ENCODE peak calls at places on chromosome 10, in eight cellular contexts. I, S, M, J, F, R, T and W are unnamed samples. For H3K36me3 and H3K27me3, the result is how much of the 10 kb centered on the place peaks cover.

GRCh38 chr10:113273151-113273876 is 279.5 kb upstream of the HABP2 start:
- DNase-seq in I (no peak), S (no peak), M (peak), J (peak), F (no peak), R (peak), T (no peak), W (no peak)

GRCh38 chr10:101018600-101019439 is 12.1 kb downstream of the PDZD7 start:
- DNase-seq in I (peak), S (peak), M (peak), J (peak), F (peak), R (peak), T (no peak), W (peak)

GRCh38 chr10:66215005-66215404 is 710.8 kb upstream of the LRRTM3 start:
- DNase-seq in I (no peak), S (peak), M (no peak), J (peak), F (no peak), R (no peak), T (no peak), W (peak)

GRCh38 chr10:89645742-89646172 is 715 bp upstream of the PANK1 start:
- DNase-seq in I (no peak), S (no peak), M (peak), J (no peak), F (no peak), R (no peak), T (no peak), W (no peak)

GRCh38 chr10:17166699-17167098 is 34.8 kb downstream of the TRDMT1 start:
- DNase-seq in I (no peak), S (no peak), M (no peak), J (no peak), F (no peak), R (no peak), T (no peak), W (no peak)

GRCh38 chr10:46528171-46528671 is 28.2 kb downstream of the GPRIN2 start:
- DNase-seq in I (no peak), S (no peak), M (no peak), J (no peak), F (no peak), R (no peak), T (no peak), W (no peak)

GRCh38 chr10:42754155-42755027 is 28.2 kb upstream of the BMS1 start:
- DNase-seq in I (no peak), S (no peak), M (peak), J (peak), F (peak), R (peak), T (no peak), W (peak)

GRCh38 chr10:101397140-101397539 is 43.2 kb downstream of the BTRC start:
- DNase-seq in I (no peak), S (no peak), M (no peak), J (peak), F (peak), R (no peak), T (no peak), W (peak)

GRCh38 chr10:70914316-70914864 is 26.0 kb upstream of the PCBD1 start:
- DNase-seq in I (no peak), S (no peak), M (no peak), J (no peak), F (no peak), R (no peak), T (no peak), W (no peak)

GRCh38 chr10:81961451-81962184 is 86.6 kb downstream of the NRG3 start:
- DNase-seq in I (no peak), S (no peak), M (no peak), J (no peak), F (no peak), R (no peak), T (no peak), W (no peak)

GRCh38 chr10:90650858-90651257 is 207.0 kb downstream of the HTR7 start:
- DNase-seq in I (no peak), S (no peak), M (no peak), J (no peak), F (no peak), R (no peak), T (no peak), W (no peak)

GRCh38 chr10:21502371-21502765 is 23.1 kb downstream of the SKIDA1 start:
- DNase-seq in I (no peak), S (no peak), M (no peak), J (no peak), F (no peak), R (no peak), T (no peak), W (no peak)

GRCh38 chr10:128624656-128625530 is 498.7 kb upstream of the MKI67 start:
- DNase-seq in I (peak), S (no peak), M (no peak), J (peak), F (no peak), R (no peak), T (peak), W (no peak)

GRCh38 chr10:13670311-13670710 is 83.5 kb downstream of the PRPF18 start:
- DNase-seq in I (no peak), S (no peak), M (no peak), J (no peak), F (no peak), R (no peak), T (no peak), W (no peak)

GRCh38 chr10:26737730-26738129 is 40.2 kb downstream of the PDSS1 start:
- DNase-seq in I (peak), S (no peak), M (no peak), J (peak), F (no peak), R (no peak), T (no peak), W (no peak)

GRCh38 chr10:50541317-50541716 is 82.4 kb downstream of the SGMS1 start:
- DNase-seq in I (no peak), S (no peak), M (no peak), J (no peak), F (no peak), R (no peak), T (peak), W (no peak)

GRCh38 chr10:22736134-22736533 is 21.8 kb upstream of the PIP4K2A start:
- DNase-seq in I (no peak), S (peak), M (no peak), J (peak), F (no peak), R (no peak), T (no peak), W (no peak)

GRCh38 chr10:78038105-78038504 is 4.4 kb downstream of the RPS24 start:
- DNase-seq in I (no peak), S (peak), M (no peak), J (peak), F (no peak), R (no peak), T (no peak), W (no peak)

GRCh38 chr10:17563452-17563851 is 53.7 kb downstream of the HACD1 start:
- DNase-seq in I (no peak), S (no peak), M (no peak), J (no peak), F (peak), R (no peak), T (no peak), W (no peak)

GRCh38 chr10:90787906-90788491 is 69.8 kb downstream of the HTR7 start:
- DNase-seq in I (no peak), S (peak), M (peak), J (peak), F (peak), R (no peak), T (no peak), W (peak)

GRCh38 chr10:58782876-58783859 is 270.5 kb downstream of the BICC1 start:
- DNase-seq in I (no peak), S (peak), M (peak), J (peak), F (peak), R (peak), T (no peak), W (peak)

GRCh38 chr10:64976150-64976549 is 1454.9 kb downstream of the REEP3 start:
- DNase-seq in I (no peak), S (no peak), M (no peak), J (no peak), F (no peak), R (no peak), T (no peak), W (no peak)

GRCh38 chr10:33365871-33366411 is 31.5 kb upstream of the NRP1 start:
- DNase-seq in I (no peak), S (peak), M (no peak), J (peak), F (peak), R (no peak), T (no peak), W (peak)

GRCh38 chr10:43396061-43396927 is 12.7 kb downstream of the HNRNPF start:
- DNase-seq in I (peak), S (peak), M (peak), J (peak), F (peak), R (peak), T (no peak), W (no peak)

GRCh38 chr10:100828744-100829102 is 83.3 kb downstream of the PAX2 start:
- DNase-seq in I (no peak), S (no peak), M (peak), J (peak), F (no peak), R (no peak), T (no peak), W (no peak)

GRCh38 chr10:78401882-78402367 is 368.3 kb downstream of the RPS24 start:
- DNase-seq in I (no peak), S (no peak), M (no peak), J (no peak), F (peak), R (peak), T (no peak), W (no peak)

GRCh38 chr10:77898323-77899079 is 28.1 kb downstream of the DLG5 start:
- DNase-seq in I (no peak), S (no peak), M (peak), J (no peak), F (no peak), R (no peak), T (no peak), W (peak)

GRCh38 chr10:46557319-46558140 is 1.1 kb upstream of the GPRIN2 start:
- DNase-seq in I (no peak), S (no peak), M (peak), J (no peak), F (no peak), R (no peak), T (no peak), W (no peak)

GRCh38 chr10:34081347-34081743 is 733.8 kb downstream of the PARD3 start:
- DNase-seq in I (no peak), S (no peak), M (no peak), J (no peak), F (no peak), R (no peak), T (peak), W (no peak)

GRCh38 chr10:124821520-124821919 is 19.9 kb downstream of the ABRAXAS2 start:
- DNase-seq in I (no peak), S (no peak), M (no peak), J (no peak), F (no peak), R (no peak), T (no peak), W (no peak)
- H3K36me3 ChIP-seq in I (under half), S (under half), M (under half), J (under half), F (under half), R (under half), T (under half), W (under half)

GRCh38 chr10:117131390-117132327 is 6.4 kb downstream of the VAX1 start:
- DNase-seq in I (no peak), S (no peak), M (no peak), J (no peak), F (no peak), R (no peak), T (peak), W (no peak)

GRCh38 chr10:117132751-117133231 is 5.3 kb downstream of the VAX1 start:
- DNase-seq in I (no peak), S (no peak), M (no peak), J (no peak), F (no peak), R (no peak), T (peak), W (no peak)

GRCh38 chr10:117130346-117130745 is 7.7 kb downstream of the VAX1 start:
- DNase-seq in I (no peak), S (no peak), M (no peak), J (no peak), F (no peak), R (no peak), T (peak), W (no peak)

GRCh38 chr10:117133273-117134083 is 4.6 kb downstream of the VAX1 start:
- DNase-seq in I (no peak), S (no peak), M (no peak), J (no peak), F (no peak), R (no peak), T (no peak), W (no peak)

GRCh38 chr10:117130862-117131389 is 7.1 kb downstream of the VAX1 start:
- DNase-seq in I (no peak), S (no peak), M (no peak), J (no peak), F (no peak), R (no peak), T (peak), W (no peak)
- H3K27me3 ChIP-seq in I (half or more), S (under half), M (half or more), J (half or more), F (under half), R (half or more), T (half or more), W (under half)

GRCh38 chr10:132810807-132811700 is 25.1 kb upstream of the NKX6-2 start:
- DNase-seq in I (no peak), S (no peak), M (no peak), J (no peak), F (no peak), R (no peak), T (no peak), W (no peak)
- H3K27ac ChIP-seq in I (no peak), S (no peak), M (no peak), J (no peak), F (no peak), R (no peak), T (no peak), W (no peak)

GRCh38 chr10:125071008-125071407 is 89.4 kb downstream of the CTBP2 start:
- DNase-seq in I (no peak), S (no peak), M (no peak), J (no peak), F (no peak), R (no peak), T (no peak), W (no peak)
- H3K36me3 ChIP-seq in I (under half), S (under half), M (under half), J (under half), F (under half), R (under half), T (under half), W (under half)

GRCh38 chr10:110170142-110170887 is 37.1 kb upstream of the MXI1 start:
- DNase-seq in I (no peak), S (no peak), M (no peak), J (no peak), F (no peak), R (no peak), T (peak), W (peak)

GRCh38 chr10:110169586-110169985 is 37.8 kb upstream of the MXI1 start:
- DNase-seq in I (no peak), S (no peak), M (no peak), J (no peak), F (no peak), R (no peak), T (peak), W (no peak)

GRCh38 chr10:110171032-110171431 is 36.4 kb upstream of the MXI1 start:
- DNase-seq in I (no peak), S (peak), M (no peak), J (no peak), F (no peak), R (no peak), T (peak), W (no peak)

GRCh38 chr10:110167149-110167548 is 40.3 kb upstream of the MXI1 start:
- DNase-seq in I (no peak), S (no peak), M (no peak), J (no peak), F (no peak), R (no peak), T (peak), W (no peak)

DNA sequence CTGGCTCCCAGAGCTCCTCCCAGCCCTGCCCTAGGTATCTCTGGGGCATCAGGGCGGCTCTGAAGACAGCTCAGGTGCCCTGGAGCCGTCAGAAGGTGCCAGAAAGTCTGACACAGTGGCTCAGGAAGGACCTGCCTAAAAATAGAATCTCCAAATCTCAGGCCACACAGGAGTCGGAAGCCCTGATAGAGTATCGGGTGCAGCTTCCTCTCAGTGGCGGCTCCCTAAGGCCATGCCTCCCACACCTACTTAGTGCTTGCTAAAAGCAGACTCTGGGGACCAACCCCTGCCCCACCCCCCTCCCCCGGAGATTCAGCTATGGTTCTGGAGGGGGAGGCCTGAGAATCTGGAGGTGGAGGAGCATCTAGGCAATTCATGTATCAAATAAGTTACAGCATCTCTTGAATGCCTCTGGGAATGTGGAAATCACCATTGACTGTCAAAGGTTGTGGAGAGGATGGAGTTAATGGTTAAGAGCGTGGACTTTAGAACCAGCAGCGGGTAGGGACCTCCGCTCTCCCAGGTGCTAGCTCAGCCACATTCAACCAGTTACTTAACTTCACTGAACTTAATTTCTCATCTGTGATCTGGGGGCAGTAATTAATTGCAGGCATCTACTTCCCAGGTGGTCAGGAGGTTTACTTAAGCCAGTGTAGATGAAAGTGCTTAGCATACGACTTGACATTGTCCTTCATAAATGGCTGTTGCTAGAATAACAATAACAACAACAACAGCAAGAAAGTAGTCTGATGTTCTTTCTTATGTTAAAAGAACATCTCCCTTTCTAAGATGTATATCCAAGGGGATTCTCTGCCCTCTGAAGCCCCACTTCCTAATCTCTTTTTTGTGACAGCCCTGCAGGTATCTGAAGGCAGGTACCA is 38.6 kb upstream of the MXI1 start:
- DNase-seq in I (no peak), S (no peak), M (no peak), J (no peak), F (no peak), R (no peak), T (peak), W (no peak)
- H3K27me3 ChIP-seq in I (under half), S (under half), M (under half), J (half or more), F (under half), R (under half), T (under half), W (under half)

GRCh38 chr10:11043446-11044127 is 25.9 kb downstream of the CELF2 start:
- DNase-seq in I (no peak), S (no peak), M (no peak), J (no peak), F (no peak), R (no peak), T (no peak), W (no peak)

GRCh38 chr10:11046766-11047165 is 29.1 kb downstream of the CELF2 start:
- DNase-seq in I (no peak), S (no peak), M (no peak), J (peak), F (no peak), R (no peak), T (no peak), W (no peak)

GRCh38 chr10:11045995-11046394 is 28.3 kb downstream of the CELF2 start:
- DNase-seq in I (no peak), S (no peak), M (no peak), J (peak), F (no peak), R (peak), T (no peak), W (no peak)

GRCh38 chr10:11043039-11043438 is 25.4 kb downstream of the CELF2 start:
- DNase-seq in I (no peak), S (no peak), M (no peak), J (no peak), F (no peak), R (no peak), T (no peak), W (no peak)

GRCh38 chr10:11045487-11045886 is 27.8 kb downstream of the CELF2 start:
- DNase-seq in I (no peak), S (no peak), M (no peak), J (no peak), F (no peak), R (no peak), T (no peak), W (no peak)
- H3K27ac ChIP-seq in I (no peak), S (no peak), M (no peak), J (no peak), F (no peak), R (peak), T (peak), W (no peak)

GRCh38 chr10:68367121-68367520 is 34.4 kb upstream of the PBLD start:
- DNase-seq in I (peak), S (no peak), M (no peak), J (no peak), F (peak), R (no peak), T (no peak), W (no peak)

GRCh38 chr10:68366600-68366999 is 33.9 kb upstream of the PBLD start:
- DNase-seq in I (no peak), S (no peak), M (no peak), J (no peak), F (no peak), R (no peak), T (no peak), W (no peak)

GRCh38 chr10:68362590-68362989 is 29.9 kb upstream of the PBLD start:
- DNase-seq in I (no peak), S (no peak), M (no peak), J (no peak), F (no peak), R (no peak), T (no peak), W (no peak)

GRCh38 chr10:68364101-68364886 is 31.6 kb upstream of the PBLD start:
- DNase-seq in I (peak), S (no peak), M (no peak), J (peak), F (no peak), R (no peak), T (no peak), W (no peak)

GRCh38 chr10:68365611-68366010 is 32.9 kb upstream of the PBLD start:
- DNase-seq in I (no peak), S (no peak), M (no peak), J (no peak), F (no peak), R (no peak), T (no peak), W (no peak)
- H3K36me3 ChIP-seq in I (under half), S (under half), M (under half), J (under half), F (under half), R (under half), T (half or more), W (under half)